ENCODE peak calls at places on chromosomes 2 and 18, in eight cellular contexts. E is tibial artery; F is endodermal cell; B is heart right ventricle; A is left ventricle myocardium inferior; G is naive thymus-derived CD4-positive, alpha-beta T cell; D is transverse colon; C is spleen. T is an unnamed sample.

GRCh38 chr2:102826904-102827303 is 65.1 kb downstream of the TMEM182 start:
- DNase-seq in C (no peak), A (peak; percentile 67), F (no peak), E (peak; percentile 36), G (no peak), D (no peak), B (peak; percentile 54), T (no peak)

GRCh38 chr2:103174711-103175110 is 412.9 kb downstream of the TMEM182 start:
- DNase-seq in B (no peak), F (no peak), A (no peak), C (no peak), D (no peak), E (no peak), G (no peak), T (no peak)

GRCh38 chr18:28125051-28125450 is 51.9 kb downstream of the CDH2 start:
- DNase-seq in G (no peak), A (no peak), E (no peak), B (no peak), F (no peak), C (no peak), D (no peak), T (no peak)

GRCh38 chr2:133579295-133579694 is 11.0 kb upstream of the NCKAP5 start:
- DNase-seq in E (no peak), B (peak; percentile 44), C (no peak), D (peak; percentile 29), F (no peak), A (peak; percentile 58), G (no peak), T (peak; percentile 79)

GRCh38 chr2:16012626-16013501 is 72.5 kb downstream of the MYCN start:
- DNase-seq in F (peak; percentile 70), G (no peak), E (no peak), A (no peak), B (no peak), D (peak; percentile 69), C (no peak), T (no peak)

GRCh38 chr18:76980663-76981387 is 151.8 kb downstream of the MBP start:
- DNase-seq in B (no peak), F (peak; percentile 30), D (no peak), E (no peak), C (peak; percentile 79), A (no peak), G (peak; percentile 8), T (no peak)

GRCh38 chr2:143581989-143582719 is 452.9 kb downstream of the ARHGAP15 start:
- DNase-seq in F (no peak), B (no peak), G (no peak), A (no peak), D (no peak), C (no peak), E (no peak), T (no peak)

GRCh38 chr2:96688649-96689430 is 46.3 kb downstream of the FER1L5 start:
- DNase-seq in D (no peak), G (no peak), E (no peak), A (no peak), F (no peak), B (no peak), C (no peak), T (no peak)

GRCh38 chr2:196335238-196335637 is 163.9 kb upstream of the STK17B start:
- DNase-seq in G (no peak), E (no peak), C (no peak), A (no peak), F (peak; percentile 75), D (no peak), B (no peak), T (no peak)

GRCh38 chr2:96906719-96907404 is 37.0 kb upstream of the SEMA4C start:
- DNase-seq in G (no peak), D (no peak), B (peak; percentile 74), C (no peak), E (peak; percentile 81), A (peak; percentile 65), F (peak; percentile 85), T (no peak)

GRCh38 chr2:196486145-196486544 is 153.4 kb upstream of the CCDC150 start:
- DNase-seq in G (no peak), D (no peak), E (no peak), A (no peak), C (no peak), F (no peak), B (no peak), T (no peak)

GRCh38 chr2:202032841-202033316 is 776 bp upstream of the FZD7 start:
- DNase-seq in E (peak; percentile 55), C (peak; percentile 91), A (peak; percentile 54), D (peak; percentile 67), G (peak; percentile 59), B (peak; percentile 53), F (peak; percentile 87), T (no peak)

GRCh38 chr2:181656450-181657261 is at the start of gene CERKL:
- DNase-seq in F (peak; percentile 92), B (no peak), C (peak; percentile 83), A (peak; percentile 27), G (peak; percentile 34), E (no peak), D (peak; percentile 38), T (peak; percentile 46)

GRCh38 chr2:44578401-44579135 is 216.8 kb downstream of the CAMKMT start:
- DNase-seq in C (no peak), F (no peak), D (no peak), B (no peak), A (no peak), E (no peak), G (no peak), T (no peak)

GRCh38 chr2:1407950-1408695 is 5.1 kb upstream of the TPO start:
- DNase-seq in G (no peak), B (no peak), F (peak; percentile 13), D (no peak), A (no peak), E (no peak), C (no peak), T (no peak)

GRCh38 chr2:17388790-17389189 is 129.4 kb downstream of the RAD51AP2 start:
- DNase-seq in D (no peak), A (no peak), C (no peak), B (no peak), F (no peak), E (no peak), G (no peak), T (no peak)

GRCh38 chr2:17617955-17618354 is 77.5 kb downstream of the VSNL1 start:
- DNase-seq in G (no peak), D (no peak), B (no peak), A (no peak), C (no peak), F (no peak), E (no peak), T (no peak)

GRCh38 chr2:104685591-104685990 is 168.3 kb upstream of the POU3F3 start:
- DNase-seq in D (no peak), G (no peak), C (no peak), A (no peak), F (no peak), B (no peak), E (no peak), T (no peak)

GRCh38 chr2:38499921-38500634 is 102.7 kb downstream of the HNRNPLL start:
- DNase-seq in D (no peak), G (no peak), A (no peak), F (peak; percentile 87), C (no peak), B (no peak), E (peak; percentile 61), T (no peak)

GRCh38 chr2:127426501-127427354 is 8.5 kb downstream of the PROC start:
- DNase-seq in C (no peak), D (no peak), G (no peak), F (no peak), A (no peak), B (no peak), E (no peak), T (no peak)
- H3K27me3 ChIP-seq in C (peaks cover 32% of the 10 kb centered on the region), D (peaks cover 30% of the 10 kb centered on the region), G (no peaks in the 10 kb centered on the region), F (peaks cover 33% of the 10 kb centered on the region), A (peaks cover 49% of the 10 kb centered on the region), B (peaks cover 26% of the 10 kb centered on the region), E (peaks cover 2% of the 10 kb centered on the region), T (no peaks in the 10 kb centered on the region)

GRCh38 chr18:9861157-9861556 is 24.6 kb upstream of the TXNDC2 start:
- DNase-seq in C (no peak), F (no peak), B (no peak), G (no peak), D (no peak), E (no peak), A (no peak), T (no peak)
- H3K27me3 ChIP-seq in C (no peaks in the 10 kb centered on the region), F (no peaks in the 10 kb centered on the region), B (no peaks in the 10 kb centered on the region), G (no peaks in the 10 kb centered on the region), D (no peaks in the 10 kb centered on the region), E (no peaks in the 10 kb centered on the region), A (no peaks in the 10 kb centered on the region), T (no peaks in the 10 kb centered on the region)

GRCh38 chr2:174327958-174328308 is 6.8 kb upstream of the SP9 start:
- DNase-seq in F (no peak), D (no peak), G (no peak), A (no peak), C (no peak), E (no peak), B (no peak), T (no peak)
- H3K27me3 ChIP-seq in F (peaks cover 76% of the 10 kb centered on the region), D (peaks cover 100% of the 10 kb centered on the region), G (peaks cover 57% of the 10 kb centered on the region), A (peaks cover 100% of the 10 kb centered on the region), C (peaks cover 93% of the 10 kb centered on the region), E (peaks cover 3% of the 10 kb centered on the region), B (peaks cover 89% of the 10 kb centered on the region), T (peaks cover 72% of the 10 kb centered on the region)

DNA sequence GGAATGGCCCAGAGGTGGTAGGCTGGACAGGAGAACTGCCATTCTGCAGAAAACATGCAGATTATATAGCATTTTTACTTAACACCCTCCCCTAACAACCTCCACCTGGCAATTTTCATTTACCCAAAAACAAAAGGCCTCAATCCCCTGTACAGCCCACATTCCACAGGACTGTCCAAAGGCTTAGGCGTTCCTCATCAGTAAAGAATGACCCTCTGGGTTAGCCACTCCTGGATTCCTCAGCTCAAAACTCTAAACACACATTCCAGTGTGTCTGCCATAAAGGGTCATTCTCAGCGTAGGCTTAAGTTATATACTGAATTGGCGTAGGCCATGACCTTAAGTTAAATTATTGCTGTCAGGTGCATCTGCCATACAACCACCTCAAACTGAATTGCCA is 261.8 kb upstream of the CHAC2 start:
- DNase-seq in B (no peak), E (no peak), D (no peak), C (no peak), F (no peak), A (no peak), G (no peak), T (no peak)
- H3K27me3 ChIP-seq in B (no peaks in the 10 kb centered on the region), E (no peaks in the 10 kb centered on the region), D (no peaks in the 10 kb centered on the region), C (no peaks in the 10 kb centered on the region), F (no peaks in the 10 kb centered on the region), A (no peaks in the 10 kb centered on the region), G (no peaks in the 10 kb centered on the region), T (no peaks in the 10 kb centered on the region)

GRCh38 chr2:42493468-42493884 is 306 bp downstream of the KCNG3 start:
- DNase-seq in E (no peak), A (no peak), G (no peak), D (no peak), F (no peak), C (peak; percentile 71), B (no peak), T (no peak)
- H3K27me3 ChIP-seq in E (peaks cover 4% of the 10 kb centered on the region), A (peaks cover 88% of the 10 kb centered on the region), G (no peaks in the 10 kb centered on the region), D (peaks cover 31% of the 10 kb centered on the region), F (peaks cover 49% of the 10 kb centered on the region), C (peaks cover 59% of the 10 kb centered on the region), B (peaks cover 37% of the 10 kb centered on the region), T (peaks cover 41% of the 10 kb centered on the region)

GRCh38 chr2:12715258-12715865 is 1.4 kb upstream of the TRIB2 start:
- DNase-seq in F (no peak), G (no peak), A (no peak), B (no peak), E (no peak), D (no peak), C (no peak), T (no peak)
- H3K27me3 ChIP-seq in F (peaks cover 15% of the 10 kb centered on the region), G (no peaks in the 10 kb centered on the region), A (no peaks in the 10 kb centered on the region), B (no peaks in the 10 kb centered on the region), E (no peaks in the 10 kb centered on the region), D (peaks cover 39% of the 10 kb centered on the region), C (peaks cover 35% of the 10 kb centered on the region), T (no peaks in the 10 kb centered on the region)